ENCODE peak calls at places on chromosomes 2 and 18, in ten cellular contexts. I, P, H, N, Y, T, C, J, R and O are unnamed samples.

GRCh38 chr18:69900941-69901340 is 46.7 kb downstream of the CD226 start:
- DNase-seq in I (no peak), P (no peak), H (no peak), N (no peak), Y (no peak), T (no peak), C (no peak), J (no peak), R (no peak), O (no peak)

GRCh38 chr2:99636432-99637034 is 146.7 kb upstream of the REV1 start:
- DNase-seq in I (peak; percentile 6), P (no peak), H (no peak), N (peak; percentile 43), Y (no peak), T (peak; percentile 74), C (peak; percentile 34), J (no peak), R (peak; percentile 92), O (peak; percentile 10)

GRCh38 chr2:20623741-20624155 is 27.1 kb downstream of the HS1BP3 start:
- DNase-seq in I (no peak), P (no peak), H (no peak), N (no peak), Y (no peak), T (peak; percentile 62), C (no peak), J (no peak), R (peak; percentile 90), O (no peak)

GRCh38 chr2:97906309-97906708 is 89.4 kb downstream of the TMEM131 start:
- DNase-seq in I (peak; percentile 8), P (no peak), H (no peak), N (no peak), Y (no peak), T (no peak), C (no peak), J (peak; percentile 3), R (no peak), O (no peak)

GRCh38 chr2:230677182-230677946 is 35.3 kb upstream of the CAB39 start:
- DNase-seq in I (no peak), P (no peak), H (no peak), N (no peak), Y (no peak), T (no peak), C (no peak), J (peak; percentile 24), R (no peak), O (peak; percentile 69)

GRCh38 chr2:12826781-12827180 is 110.0 kb downstream of the TRIB2 start:
- DNase-seq in I (no peak), P (no peak), H (no peak), N (no peak), Y (no peak), T (no peak), C (no peak), J (no peak), R (no peak), O (no peak)

GRCh38 chr2:218959141-218959731 is at the start of gene CDK5R2:
- DNase-seq in I (peak; percentile 73), P (peak; percentile 99), H (peak; percentile 99), N (peak; percentile 96), Y (peak; percentile 88), T (peak; percentile 79), C (peak; percentile 87), J (peak; percentile 34), R (no peak), O (peak; percentile 85)

GRCh38 chr2:116719841-116720240 is 1094.7 kb upstream of the DDX18 start:
- DNase-seq in I (peak; percentile 92), P (no peak), H (no peak), N (no peak), Y (peak; percentile 78), T (no peak), C (no peak), J (peak; percentile 67), R (no peak), O (no peak)

GRCh38 chr2:164657129-164657528 is 35.8 kb upstream of the GRB14 start:
- DNase-seq in I (peak; percentile 17), P (no peak), H (no peak), N (no peak), Y (no peak), T (no peak), C (no peak), J (peak; percentile 86), R (no peak), O (peak; percentile 96)